ENCODE peak calls at places on chromosomes 1 and 21, in six cellular contexts. One of them, this sample, is unnamed.

GRCh38 chr1:236904874-236905741 is 99.1 kb downstream of the MT1HL1 start:
- DNase-seq in body of pancreas: no peak
- DNase-seq in type B pancreatic cell: no peak
- DNase-seq in H9: no peak
- DNase-seq in fibroblast of mammary gland: peak
- DNase-seq in GM20000: no peak
- DNase-seq in this sample: peak

GRCh38 chr1:243730499-243731150 is 119.4 kb downstream of the AKT3 start:
- DNase-seq in body of pancreas: no peak
- DNase-seq in type B pancreatic cell: no peak
- DNase-seq in H9: no peak
- DNase-seq in fibroblast of mammary gland: no peak
- DNase-seq in GM20000: no peak
- DNase-seq in this sample: no peak

GRCh38 chr1:68107771-68108170 is 57.3 kb upstream of the DIRAS3 start:
- DNase-seq in body of pancreas: no peak
- DNase-seq in type B pancreatic cell: no peak
- DNase-seq in H9: no peak
- DNase-seq in fibroblast of mammary gland: peak
- DNase-seq in GM20000: no peak
- DNase-seq in this sample: peak

GRCh38 chr1:18870325-18870865 is 10.9 kb upstream of the TAS1R2 start:
- DNase-seq in body of pancreas: peak
- DNase-seq in type B pancreatic cell: no peak
- DNase-seq in H9: no peak
- DNase-seq in fibroblast of mammary gland: no peak
- DNase-seq in GM20000: no peak
- DNase-seq in this sample: no peak

GRCh38 chr1:4117196-4117595 is 217.1 kb upstream of the C1orf174 start:
- DNase-seq in body of pancreas: no peak
- DNase-seq in type B pancreatic cell: no peak
- DNase-seq in H9: no peak
- DNase-seq in fibroblast of mammary gland: no peak
- DNase-seq in GM20000: no peak
- DNase-seq in this sample: no peak

GRCh38 chr21:25980710-25981109 is 189.9 kb downstream of the APP start:
- DNase-seq in body of pancreas: no peak
- DNase-seq in type B pancreatic cell: no peak
- DNase-seq in H9: no peak
- DNase-seq in fibroblast of mammary gland: no peak
- DNase-seq in GM20000: no peak
- DNase-seq in this sample: no peak

GRCh38 chr1:94927405-94928175 is 680 bp upstream of the CNN3 start:
- DNase-seq in body of pancreas: peak
- DNase-seq in type B pancreatic cell: no peak
- DNase-seq in H9: peak
- DNase-seq in fibroblast of mammary gland: peak
- DNase-seq in GM20000: no peak
- DNase-seq in this sample: peak

GRCh38 chr1:234933475-234933874 is 195.2 kb downstream of the TOMM20 start:
- DNase-seq in body of pancreas: no peak
- DNase-seq in type B pancreatic cell: no peak
- DNase-seq in H9: no peak
- DNase-seq in fibroblast of mammary gland: peak
- DNase-seq in GM20000: peak
- DNase-seq in this sample: peak

GRCh38 chr1:218304281-218305039 is 19.4 kb downstream of the RRP15 start:
- DNase-seq in body of pancreas: peak
- DNase-seq in type B pancreatic cell: no peak
- DNase-seq in H9: no peak
- DNase-seq in fibroblast of mammary gland: peak
- DNase-seq in GM20000: no peak
- DNase-seq in this sample: no peak

GRCh38 chr21:45636921-45637646 is 6.4 kb upstream of the PCBP3 start:
- DNase-seq in body of pancreas: no peak
- DNase-seq in type B pancreatic cell: no peak
- DNase-seq in H9: no peak
- DNase-seq in fibroblast of mammary gland: no peak
- DNase-seq in GM20000: no peak
- DNase-seq in this sample: no peak

GRCh38 chr1:205214756-205215155 is 3.3 kb upstream of the DSTYK start:
- DNase-seq in body of pancreas: no peak
- DNase-seq in type B pancreatic cell: no peak
- DNase-seq in H9: no peak
- DNase-seq in fibroblast of mammary gland: no peak
- DNase-seq in GM20000: no peak
- DNase-seq in this sample: no peak

GRCh38 chr1:47978486-47978885 is 18.7 kb downstream of the TRABD2B start:
- DNase-seq in body of pancreas: no peak
- DNase-seq in type B pancreatic cell: no peak
- DNase-seq in H9: no peak
- DNase-seq in fibroblast of mammary gland: peak
- DNase-seq in GM20000: no peak
- DNase-seq in this sample: no peak

GRCh38 chr1:224730950-224731349 is 114.8 kb downstream of the CNIH3 start:
- DNase-seq in body of pancreas: no peak
- DNase-seq in type B pancreatic cell: no peak
- DNase-seq in H9: no peak
- DNase-seq in fibroblast of mammary gland: peak
- DNase-seq in GM20000: no peak
- DNase-seq in this sample: no peak

GRCh38 chr1:30043731-30044408 is 679.5 kb downstream of the MATN1 start:
- DNase-seq in body of pancreas: no peak
- DNase-seq in type B pancreatic cell: peak
- DNase-seq in H9: peak
- DNase-seq in fibroblast of mammary gland: no peak
- DNase-seq in GM20000: no peak
- DNase-seq in this sample: no peak

GRCh38 chr1:101089608-101090007 is 64.0 kb upstream of the DPH5 start:
- DNase-seq in body of pancreas: no peak
- DNase-seq in type B pancreatic cell: no peak
- DNase-seq in H9: no peak
- DNase-seq in fibroblast of mammary gland: no peak
- DNase-seq in GM20000: no peak
- DNase-seq in this sample: no peak

GRCh38 chr1:70767377-70767776 is 280.2 kb downstream of the PTGER3 start:
- DNase-seq in body of pancreas: no peak
- DNase-seq in type B pancreatic cell: no peak
- DNase-seq in H9: no peak
- DNase-seq in fibroblast of mammary gland: peak
- DNase-seq in GM20000: no peak
- DNase-seq in this sample: peak

GRCh38 chr1:207672525-207673130 is 27.7 kb downstream of the CR1L start:
- DNase-seq in body of pancreas: peak
- DNase-seq in type B pancreatic cell: no peak
- DNase-seq in H9: peak
- DNase-seq in fibroblast of mammary gland: peak
- DNase-seq in GM20000: peak
- DNase-seq in this sample: peak

GRCh38 chr1:235954306-235955283 is 87.9 kb upstream of the LYST start:
- DNase-seq in body of pancreas: peak
- DNase-seq in type B pancreatic cell: no peak
- DNase-seq in H9: no peak
- DNase-seq in fibroblast of mammary gland: no peak
- DNase-seq in GM20000: peak
- DNase-seq in this sample: peak

GRCh38 chr1:83546863-83547262 is 452.1 kb downstream of the TTLL7 start:
- DNase-seq in body of pancreas: no peak
- DNase-seq in type B pancreatic cell: no peak
- DNase-seq in H9: no peak
- DNase-seq in fibroblast of mammary gland: peak
- DNase-seq in GM20000: no peak
- DNase-seq in this sample: no peak

GRCh38 chr1:165666152-165666551 is 32.2 kb downstream of the ALDH9A1 start:
- DNase-seq in body of pancreas: no peak
- DNase-seq in type B pancreatic cell: no peak
- DNase-seq in H9: no peak
- DNase-seq in fibroblast of mammary gland: peak
- DNase-seq in GM20000: no peak
- DNase-seq in this sample: peak

GRCh38 chr1:30087465-30087864 is 635.9 kb downstream of the MATN1 start:
- DNase-seq in body of pancreas: no peak
- DNase-seq in type B pancreatic cell: no peak
- DNase-seq in H9: peak
- DNase-seq in fibroblast of mammary gland: no peak
- DNase-seq in GM20000: no peak
- DNase-seq in this sample: peak

GRCh38 chr1:183533617-183534174 is 56.6 kb downstream of the NCF2 start:
- DNase-seq in body of pancreas: no peak
- DNase-seq in type B pancreatic cell: no peak
- DNase-seq in H9: no peak
- DNase-seq in fibroblast of mammary gland: no peak
- DNase-seq in GM20000: no peak
- DNase-seq in this sample: no peak

GRCh38 chr1:17539526-17540254 is at the start of gene ARHGEF10L:
- DNase-seq in body of pancreas: peak
- DNase-seq in type B pancreatic cell: no peak
- DNase-seq in H9: no peak
- DNase-seq in fibroblast of mammary gland: no peak
- DNase-seq in GM20000: peak
- DNase-seq in this sample: no peak

GRCh38 chr1:184533049-184533448 is 146.2 kb downstream of the C1orf21 start:
- DNase-seq in body of pancreas: no peak
- DNase-seq in type B pancreatic cell: no peak
- DNase-seq in H9: no peak
- DNase-seq in fibroblast of mammary gland: no peak
- DNase-seq in GM20000: peak
- DNase-seq in this sample: no peak

GRCh38 chr1:54397090-54397591 is 9.1 kb downstream of the SSBP3 start:
- DNase-seq in body of pancreas: peak
- DNase-seq in type B pancreatic cell: no peak
- DNase-seq in H9: no peak
- DNase-seq in fibroblast of mammary gland: no peak
- DNase-seq in GM20000: no peak
- DNase-seq in this sample: no peak

GRCh38 chr1:54396280-54396903 is 9.8 kb downstream of the SSBP3 start:
- DNase-seq in body of pancreas: peak
- DNase-seq in type B pancreatic cell: no peak
- DNase-seq in H9: no peak
- DNase-seq in fibroblast of mammary gland: no peak
- DNase-seq in GM20000: no peak
- DNase-seq in this sample: no peak

GRCh38 chr1:54397980-54398379 is 8.2 kb downstream of the SSBP3 start:
- DNase-seq in body of pancreas: no peak
- DNase-seq in type B pancreatic cell: no peak
- DNase-seq in H9: no peak
- DNase-seq in fibroblast of mammary gland: no peak
- DNase-seq in GM20000: no peak
- DNase-seq in this sample: no peak

GRCh38 chr1:54394104-54394503 is 12.1 kb downstream of the SSBP3 start:
- DNase-seq in body of pancreas: no peak
- DNase-seq in type B pancreatic cell: no peak
- DNase-seq in H9: no peak
- DNase-seq in fibroblast of mammary gland: no peak
- DNase-seq in GM20000: no peak
- DNase-seq in this sample: no peak

DNA sequence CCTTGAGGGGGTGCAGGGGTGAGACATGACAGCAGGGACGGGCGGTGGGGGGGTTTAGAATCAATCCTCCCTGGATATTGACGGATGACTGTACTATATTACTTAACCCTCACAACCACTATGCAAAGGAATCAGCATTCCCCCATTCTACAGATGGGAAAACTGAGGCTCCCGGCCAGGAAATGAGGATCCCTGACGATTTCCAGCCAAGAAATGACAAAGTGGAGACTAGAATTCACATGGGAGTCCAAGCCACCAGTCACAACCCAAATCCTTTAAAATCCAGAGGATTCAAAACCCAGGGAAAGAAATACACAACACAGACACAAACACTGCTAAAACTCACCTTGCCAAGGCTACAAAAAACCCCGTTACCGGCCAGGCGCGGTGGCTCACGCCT is 10.7 kb downstream of the SSBP3 start:
- DNase-seq in body of pancreas: no peak
- DNase-seq in type B pancreatic cell: no peak
- DNase-seq in H9: no peak
- DNase-seq in fibroblast of mammary gland: no peak
- DNase-seq in GM20000: no peak
- DNase-seq in this sample: no peak
- TF ChIP-seq CTCF in body of pancreas: no peak
- TF ChIP-seq CTCF in type B pancreatic cell: no peak
- TF ChIP-seq CTCF in H9: no peak
- TF ChIP-seq CTCF in fibroblast of mammary gland: no peak
- TF ChIP-seq CTCF in GM20000: no peak
- TF ChIP-seq CTCF in this sample: no peak

GRCh38 chr1:202213361-202214088 is 19.9 kb downstream of the LGR6 start:
- DNase-seq in body of pancreas: no peak
- DNase-seq in type B pancreatic cell: no peak
- DNase-seq in H9: peak
- DNase-seq in fibroblast of mammary gland: no peak
- DNase-seq in GM20000: no peak
- DNase-seq in this sample: no peak
- TF ChIP-seq CTCF in body of pancreas: no peak
- TF ChIP-seq CTCF in type B pancreatic cell: peak
- TF ChIP-seq CTCF in H9: peak
- TF ChIP-seq CTCF in fibroblast of mammary gland: peak
- TF ChIP-seq CTCF in GM20000: no peak
- TF ChIP-seq CTCF in this sample: peak

GRCh38 chr1:85678193-85678592 is 30.0 kb downstream of the ZNHIT6 start:
- DNase-seq in body of pancreas: no peak
- DNase-seq in type B pancreatic cell: no peak
- DNase-seq in H9: no peak
- DNase-seq in fibroblast of mammary gland: no peak
- DNase-seq in GM20000: no peak
- DNase-seq in this sample: no peak

GRCh38 chr1:85677656-85678055 is 30.6 kb downstream of the ZNHIT6 start:
- DNase-seq in body of pancreas: no peak
- DNase-seq in type B pancreatic cell: no peak
- DNase-seq in H9: no peak
- DNase-seq in fibroblast of mammary gland: no peak
- DNase-seq in GM20000: no peak
- DNase-seq in this sample: no peak

GRCh38 chr1:85683292-85684025 is 24.8 kb downstream of the ZNHIT6 start:
- DNase-seq in body of pancreas: no peak
- DNase-seq in type B pancreatic cell: no peak
- DNase-seq in H9: no peak
- DNase-seq in fibroblast of mammary gland: peak
- DNase-seq in GM20000: no peak
- DNase-seq in this sample: no peak

DNA sequence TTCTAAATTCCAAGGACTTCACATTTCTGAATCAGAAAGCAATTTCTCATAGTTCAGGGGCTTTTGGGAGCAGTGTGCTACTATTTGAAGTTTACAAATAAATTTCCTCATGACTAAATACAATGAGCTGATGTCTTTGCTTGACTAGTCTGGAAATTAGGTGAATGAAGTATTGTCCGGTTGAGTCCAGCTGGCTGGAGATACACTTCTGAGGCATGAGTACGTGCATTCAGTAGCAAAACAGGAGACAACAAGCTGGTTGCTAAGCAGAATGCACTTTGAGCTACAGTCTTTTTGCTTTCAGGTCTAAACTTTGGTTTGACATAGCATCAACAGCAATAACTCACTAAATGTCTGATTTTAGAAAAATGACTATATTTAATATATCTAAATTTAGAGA is 27.1 kb downstream of the ZNHIT6 start:
- DNase-seq in body of pancreas: no peak
- DNase-seq in type B pancreatic cell: no peak
- DNase-seq in H9: no peak
- DNase-seq in fibroblast of mammary gland: peak
- DNase-seq in GM20000: no peak
- DNase-seq in this sample: no peak
- TF ChIP-seq CTCF in body of pancreas: no peak
- TF ChIP-seq CTCF in type B pancreatic cell: no peak
- TF ChIP-seq CTCF in H9: no peak
- TF ChIP-seq CTCF in fibroblast of mammary gland: no peak
- TF ChIP-seq CTCF in GM20000: no peak
- TF ChIP-seq CTCF in this sample: no peak

GRCh38 chr1:38919075-38919474 is 22.6 kb downstream of the RHBDL2 start:
- DNase-seq in body of pancreas: peak
- DNase-seq in type B pancreatic cell: no peak
- DNase-seq in H9: no peak
- DNase-seq in fibroblast of mammary gland: no peak
- DNase-seq in GM20000: no peak
- DNase-seq in this sample: no peak
- TF ChIP-seq CTCF in body of pancreas: peak
- TF ChIP-seq CTCF in type B pancreatic cell: no peak
- TF ChIP-seq CTCF in H9: no peak
- TF ChIP-seq CTCF in fibroblast of mammary gland: no peak
- TF ChIP-seq CTCF in GM20000: no peak
- TF ChIP-seq CTCF in this sample: no peak

This sample was measured in HFFc6.